ENCODE peak calls at places on chromosome 17, in eight cellular contexts. A is GM10248, D is HL-60, M is adrenal gland, V is AG10803, N is kidney tubule cell, G is G401, I is retina. S is an unnamed sample.

GRCh38 chr17:40516581-40517285 is 15.3 kb upstream of the TNS4 start:
- DNase-seq in A (peak), D (peak), M (no peak), V (peak), N (peak), G (no peak), I (no peak), S (no peak)

GRCh38 chr17:57782642-57783337 is 37.7 kb upstream of the CCDC182 start:
- DNase-seq in A (no peak), D (no peak), M (no peak), V (no peak), N (no peak), G (peak), I (peak), S (no peak)

GRCh38 chr17:80526116-80526910 is 18.3 kb upstream of the RPTOR start:
- DNase-seq in A (no peak), D (no peak), M (no peak), V (no peak), N (no peak), G (no peak), I (no peak), S (no peak)

GRCh38 chr17:73725794-73726193 is 81.5 kb upstream of the SDK2 start:
- DNase-seq in A (no peak), D (no peak), M (no peak), V (no peak), N (no peak), G (no peak), I (no peak), S (no peak)

GRCh38 chr17:72863511-72864175 is 228.8 kb downstream of the SLC39A11 start:
- DNase-seq in A (peak), D (no peak), M (no peak), V (no peak), N (no peak), G (no peak), I (peak), S (no peak)

GRCh38 chr17:49218941-49219913 is 8.7 kb downstream of the ABI3 start:
- DNase-seq in A (peak), D (peak), M (no peak), V (no peak), N (no peak), G (no peak), I (no peak), S (no peak)

GRCh38 chr17:57597531-57598453 is 147.3 kb downstream of the CCDC182 start:
- DNase-seq in A (no peak), D (peak), M (peak), V (peak), N (peak), G (peak), I (peak), S (no peak)

GRCh38 chr17:75046583-75047289 is at the start of the genes ATP5PD and KCTD2:
- DNase-seq in A (peak), D (peak), M (peak), V (peak), N (peak), G (peak), I (peak), S (peak)

GRCh38 chr17:18950944-18951905 is 740 bp upstream of the SLC5A10 start:
- DNase-seq in A (no peak), D (no peak), M (no peak), V (peak), N (peak), G (no peak), I (no peak), S (no peak)

GRCh38 chr17:64739316-64740058 is 77.4 kb upstream of the SMURF2 start:
- DNase-seq in A (no peak), D (no peak), M (no peak), V (peak), N (peak), G (no peak), I (no peak), S (no peak)

GRCh38 chr17:16516594-16517018 is 24.6 kb upstream of the LRRC75A start:
- DNase-seq in A (no peak), D (no peak), M (peak), V (peak), N (peak), G (peak), I (peak), S (peak)

GRCh38 chr17:5701371-5701770 is 117.1 kb upstream of the NLRP1 start:
- DNase-seq in A (no peak), D (no peak), M (no peak), V (no peak), N (no peak), G (no peak), I (no peak), S (no peak)

GRCh38 chr17:17994271-17994670 is 21.6 kb downstream of the DRC3 start:
- DNase-seq in A (no peak), D (peak), M (peak), V (no peak), N (no peak), G (peak), I (peak), S (no peak)

GRCh38 chr17:60135951-60136666 is 13.7 kb upstream of the CA4 start:
- DNase-seq in A (no peak), D (no peak), M (no peak), V (no peak), N (no peak), G (no peak), I (no peak), S (no peak)

GRCh38 chr17:15457723-15458094 is 9.7 kb downstream of the CDRT4 start:
- DNase-seq in A (no peak), D (no peak), M (no peak), V (peak), N (no peak), G (no peak), I (no peak), S (no peak)

GRCh38 chr17:76570457-76570856 is 15.2 kb downstream of the ST6GALNAC2 start:
- DNase-seq in A (no peak), D (no peak), M (no peak), V (no peak), N (no peak), G (no peak), I (no peak), S (no peak)

GRCh38 chr17:28841901-28842281 is 699 bp downstream of the FAM222B start:
- DNase-seq in A (no peak), D (no peak), M (no peak), V (no peak), N (peak), G (no peak), I (no peak), S (no peak)